ENCODE peak calls at places on chromosome 9, in ten cellular contexts. H is cerebellar cortex; F is stimulated activated CD4-positive, alpha-beta T cell treated with anti-CD3 and anti-CD28 coated beads, Interleukin-15, amount 100 ng/mL, for 24 hours; O is tibial nerve; N is kidney glomerular epithelial cell; A is AG09319; L is cardiac muscle cell; G is GM12865; B is stimulated activated naive CD4-positive, alpha-beta T cell treated with Interleukin-2 at 50 U/mL for 16 hours; W is CD4-positive, CD25-positive, alpha-beta regulatory T cell. E is an unnamed sample.

GRCh38 chr9:35537898-35538297 is 48.0 kb downstream of the RUSC2 start:
- DNase-seq in H (no peak), F (no peak), O (no peak), N (no peak), A (no peak), L (peak; percentile 76), G (no peak), B (no peak), W (no peak), E (no peak)

GRCh38 chr9:108087781-108088180 is 598.2 kb upstream of the KLF4 start:
- DNase-seq in H (no peak), F (no peak), O (no peak), N (no peak), A (no peak), L (no peak), G (no peak), B (no peak), W (no peak), E (no peak)

GRCh38 chr9:131728961-131729360 is 10.9 kb downstream of the RAPGEF1 start:
- DNase-seq in H (no peak), F (peak; percentile 72), O (no peak), N (no peak), A (no peak), L (no peak), G (peak; percentile 75), B (peak; percentile 89), W (peak; percentile 82), E (no peak)

GRCh38 chr9:5450360-5451051 is at the start of gene CD274:
- DNase-seq in H (peak; percentile 66), F (peak; percentile 93), O (peak; percentile 64), N (peak; percentile 87), A (peak; percentile 72), L (peak; percentile 95), G (peak; percentile 95), B (peak; percentile 81), W (peak; percentile 87), E (peak; percentile 90)

GRCh38 chr9:132283165-132283564 is 71.6 kb downstream of the SETX start:
- DNase-seq in H (no peak), F (no peak), O (no peak), N (no peak), A (no peak), L (no peak), G (no peak), B (no peak), W (no peak), E (no peak)

GRCh38 chr9:104682642-104683041 is 11.7 kb upstream of the OR13D1 start:
- DNase-seq in H (peak; percentile 59), F (no peak), O (no peak), N (peak; percentile 58), A (peak; percentile 23), L (peak; percentile 70), G (peak; percentile 54), B (no peak), W (peak; percentile 46), E (peak; percentile 14)

GRCh38 chr9:68739631-68740174 is 34.7 kb downstream of the PIP5K1B start:
- DNase-seq in H (no peak), F (no peak), O (no peak), N (no peak), A (no peak), L (peak; percentile 53), G (no peak), B (no peak), W (no peak), E (no peak)

GRCh38 chr9:131366745-131367401 is 27.0 kb upstream of the PRRC2B start:
- DNase-seq in H (peak; percentile 74), F (no peak), O (no peak), N (peak; percentile 31), A (peak; percentile 57), L (peak; percentile 81), G (no peak), B (no peak), W (no peak), E (peak; percentile 81)

GRCh38 chr9:83544002-83544698 is 5.9 kb upstream of the FRMD3 start:
- DNase-seq in H (peak; percentile 16), F (peak; percentile 1), O (no peak), N (peak; percentile 80), A (peak; percentile 71), L (peak; percentile 87), G (peak; percentile 65), B (no peak), W (peak; percentile 48), E (peak; percentile 56)

GRCh38 chr9:138101444-138102234 is 224.1 kb downstream of the CACNA1B start:
- DNase-seq in H (no peak), F (no peak), O (no peak), N (no peak), A (no peak), L (no peak), G (no peak), B (no peak), W (no peak), E (no peak)

GRCh38 chr9:81318571-81318970 is 370.8 kb downstream of the TLE1 start:
- DNase-seq in H (no peak), F (no peak), O (no peak), N (peak; percentile 21), A (peak; percentile 23), L (peak; percentile 11), G (no peak), B (no peak), W (no peak), E (no peak)

GRCh38 chr9:117286245-117286644 is 128.6 kb downstream of the ASTN2 start:
- DNase-seq in H (no peak), F (no peak), O (no peak), N (no peak), A (no peak), L (no peak), G (no peak), B (no peak), W (no peak), E (no peak)

GRCh38 chr9:118595719-118596305 is 773.4 kb downstream of the BRINP1 start:
- DNase-seq in H (peak; percentile 89), F (no peak), O (no peak), N (peak; percentile 82), A (no peak), L (peak; percentile 2), G (peak; percentile 20), B (no peak), W (no peak), E (no peak)

GRCh38 chr9:109205526-109205925 is 38.5 kb upstream of the FRRS1L start:
- DNase-seq in H (no peak), F (no peak), O (no peak), N (no peak), A (no peak), L (no peak), G (no peak), B (no peak), W (no peak), E (peak; percentile 39)

GRCh38 chr9:31790720-31791119 is 593.7 kb upstream of the ACO1 start:
- DNase-seq in H (no peak), F (no peak), O (no peak), N (no peak), A (no peak), L (no peak), G (no peak), B (no peak), W (no peak), E (no peak)

E was measured in HAP-1.